ENCODE peak calls at places on chromosome 3, in six cellular contexts. Y, C, G, D, O and J are unnamed samples.

GRCh38 chr3:89467886-89468479 is 360.6 kb downstream of the EPHA3 start:
- DNase-seq in Y (no peak), C (peak), G (no peak), D (no peak), O (no peak), J (no peak)

GRCh38 chr3:194577985-194578905 is 55.0 kb downstream of the TMEM44 start:
- DNase-seq in Y (peak), C (no peak), G (no peak), D (no peak), O (no peak), J (peak)

GRCh38 chr3:86254480-86254879 is 736.5 kb downstream of the VGLL3 start:
- DNase-seq in Y (no peak), C (no peak), G (no peak), D (no peak), O (no peak), J (no peak)

GRCh38 chr3:120780977-120781376 is 38.4 kb downstream of the GTF2E1 start:
- DNase-seq in Y (peak), C (no peak), G (no peak), D (no peak), O (no peak), J (no peak)

GRCh38 chr3:33395900-33396299 is 44.3 kb downstream of the UBP1 start:
- DNase-seq in Y (no peak), C (no peak), G (no peak), D (no peak), O (no peak), J (no peak)

GRCh38 chr3:184712248-184712559 is 340 bp upstream of the MAGEF1 start:
- DNase-seq in Y (no peak), C (no peak), G (no peak), D (no peak), O (no peak), J (no peak)

GRCh38 chr3:126356373-126357298 is 572 bp downstream of the KLF15 start:
- DNase-seq in Y (peak), C (peak), G (no peak), D (no peak), O (no peak), J (no peak)

GRCh38 chr3:180253283-180253682 is 216.5 kb upstream of the PEX5L start:
- DNase-seq in Y (no peak), C (no peak), G (no peak), D (no peak), O (no peak), J (no peak)

GRCh38 chr3:17207019-17207418 is 322.3 kb downstream of the PLCL2 start:
- DNase-seq in Y (no peak), C (no peak), G (no peak), D (no peak), O (no peak), J (no peak)

GRCh38 chr3:35784162-35784561 is 144.8 kb downstream of the ARPP21 start:
- DNase-seq in Y (no peak), C (no peak), G (no peak), D (no peak), O (no peak), J (no peak)

GRCh38 chr3:62529230-62529629 is 155.9 kb upstream of the FEZF2 start:
- DNase-seq in Y (peak), C (peak), G (peak), D (peak), O (peak), J (no peak)

GRCh38 chr3:42732196-42732828 is 29.7 kb upstream of the HHATL start:
- DNase-seq in Y (no peak), C (no peak), G (peak), D (no peak), O (no peak), J (no peak)

GRCh38 chr3:136055491-136055890 is 90.0 kb downstream of the PPP2R3A start:
- DNase-seq in Y (no peak), C (no peak), G (no peak), D (no peak), O (no peak), J (no peak)

GRCh38 chr3:100440895-100441294 is 39.6 kb downstream of the LNP1 start:
- DNase-seq in Y (no peak), C (no peak), G (no peak), D (no peak), O (no peak), J (no peak)

GRCh38 chr3:55203006-55203405 is 275.1 kb upstream of the LRTM1 start:
- DNase-seq in Y (no peak), C (no peak), G (no peak), D (no peak), O (no peak), J (no peak)

GRCh38 chr3:126546549-126547239 is 12.0 kb downstream of the C3orf22 start:
- DNase-seq in Y (peak), C (no peak), G (peak), D (peak), O (no peak), J (no peak)

GRCh38 chr3:102053375-102053989 is 204.2 kb downstream of the NFKBIZ start:
- DNase-seq in Y (no peak), C (no peak), G (no peak), D (no peak), O (no peak), J (no peak)

GRCh38 chr3:32440481-32441350 is 49.1 kb downstream of the CMTM7 start:
- DNase-seq in Y (no peak), C (no peak), G (peak), D (no peak), O (no peak), J (no peak)

GRCh38 chr3:46926871-46927717 is 49.5 kb downstream of the CCDC12 start:
- DNase-seq in Y (peak), C (no peak), G (no peak), D (peak), O (peak), J (no peak)

GRCh38 chr3:165642761-165643432 is 194.3 kb downstream of the BCHE start:
- DNase-seq in Y (peak), C (no peak), G (no peak), D (no peak), O (no peak), J (peak)

GRCh38 chr3:112557980-112558379 is 3.8 kb downstream of the ATG3 start:
- DNase-seq in Y (no peak), C (no peak), G (no peak), D (no peak), O (no peak), J (no peak)

GRCh38 chr3:5227812-5228211 is 40.3 kb downstream of the EDEM1 start:
- DNase-seq in Y (no peak), C (no peak), G (no peak), D (no peak), O (no peak), J (no peak)

GRCh38 chr3:88433572-88433971 is 283.8 kb downstream of the C3orf38 start:
- DNase-seq in Y (no peak), C (no peak), G (no peak), D (no peak), O (no peak), J (no peak)

GRCh38 chr3:186489507-186489906 is 54.7 kb downstream of the CRYGS start:
- DNase-seq in Y (no peak), C (no peak), G (no peak), D (no peak), O (no peak), J (no peak)

GRCh38 chr3:136928240-136928639 is 29.5 kb upstream of the IL20RB start:
- DNase-seq in Y (no peak), C (no peak), G (no peak), D (no peak), O (no peak), J (no peak)

GRCh38 chr3:169110633-169111032 is 552.9 kb downstream of the MECOM start:
- DNase-seq in Y (no peak), C (no peak), G (no peak), D (no peak), O (no peak), J (no peak)

GRCh38 chr3:82224661-82225060 is 463.2 kb upstream of the GBE1 start:
- DNase-seq in Y (no peak), C (no peak), G (no peak), D (no peak), O (no peak), J (peak)

GRCh38 chr3:102129774-102130608 is 280.7 kb downstream of the NFKBIZ start:
- DNase-seq in Y (no peak), C (no peak), G (no peak), D (no peak), O (no peak), J (no peak)

DNA sequence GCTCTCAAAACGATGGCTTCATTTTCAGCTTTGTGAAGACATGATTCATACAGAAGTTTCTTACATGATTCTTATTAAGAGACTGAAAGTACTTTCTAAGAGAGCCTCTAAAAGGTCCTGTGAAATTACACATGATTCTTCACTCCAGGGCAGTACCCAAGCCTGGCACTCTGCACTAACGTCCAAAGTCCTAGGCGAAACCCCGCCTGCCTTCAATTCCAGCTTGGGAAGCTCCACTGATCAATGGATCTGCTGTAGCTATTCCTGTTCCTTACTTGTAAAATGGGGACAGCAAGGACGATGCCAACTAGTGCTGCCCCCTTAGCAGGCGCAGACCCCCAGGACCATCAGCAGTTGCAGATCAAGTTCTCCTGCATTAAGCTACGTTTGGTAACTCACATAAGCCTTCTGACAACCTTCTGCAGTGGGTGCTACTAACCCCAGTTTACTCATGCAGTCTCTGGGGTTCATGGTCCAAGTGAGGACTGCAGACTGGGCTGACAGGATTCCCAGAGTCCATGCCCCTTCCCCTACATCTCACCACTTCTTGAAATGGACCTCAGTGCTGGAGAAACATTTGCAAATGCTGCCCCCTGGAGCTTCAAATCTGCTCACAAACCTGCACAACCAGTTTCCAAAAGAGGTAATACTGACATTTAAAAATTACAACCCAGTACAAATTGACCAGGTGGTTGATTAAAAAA is 10.6 kb downstream of the CHCHD4 start:
- DNase-seq in Y (no peak), C (peak), G (peak), D (no peak), O (no peak), J (no peak)
- H3K27ac ChIP-seq in Y (no peak), C (no peak), G (no peak), D (no peak), O (no peak), J (no peak)

GRCh38 chr3:48739955-48740823 is 23.2 kb upstream of the IP6K2 start:
- DNase-seq in Y (peak), C (peak), G (peak), D (peak), O (peak), J (peak)

GRCh38 chr3:48739617-48739954 is 22.6 kb upstream of the IP6K2 start:
- DNase-seq in Y (no peak), C (no peak), G (no peak), D (no peak), O (no peak), J (no peak)

GRCh38 chr3:48738144-48738536 is 21.1 kb upstream of the IP6K2 start:
- DNase-seq in Y (no peak), C (no peak), G (no peak), D (no peak), O (no peak), J (no peak)

GRCh38 chr3:48743773-48744172 is 26.8 kb upstream of the IP6K2 start:
- DNase-seq in Y (no peak), C (no peak), G (no peak), D (no peak), O (no peak), J (no peak)

DNA sequence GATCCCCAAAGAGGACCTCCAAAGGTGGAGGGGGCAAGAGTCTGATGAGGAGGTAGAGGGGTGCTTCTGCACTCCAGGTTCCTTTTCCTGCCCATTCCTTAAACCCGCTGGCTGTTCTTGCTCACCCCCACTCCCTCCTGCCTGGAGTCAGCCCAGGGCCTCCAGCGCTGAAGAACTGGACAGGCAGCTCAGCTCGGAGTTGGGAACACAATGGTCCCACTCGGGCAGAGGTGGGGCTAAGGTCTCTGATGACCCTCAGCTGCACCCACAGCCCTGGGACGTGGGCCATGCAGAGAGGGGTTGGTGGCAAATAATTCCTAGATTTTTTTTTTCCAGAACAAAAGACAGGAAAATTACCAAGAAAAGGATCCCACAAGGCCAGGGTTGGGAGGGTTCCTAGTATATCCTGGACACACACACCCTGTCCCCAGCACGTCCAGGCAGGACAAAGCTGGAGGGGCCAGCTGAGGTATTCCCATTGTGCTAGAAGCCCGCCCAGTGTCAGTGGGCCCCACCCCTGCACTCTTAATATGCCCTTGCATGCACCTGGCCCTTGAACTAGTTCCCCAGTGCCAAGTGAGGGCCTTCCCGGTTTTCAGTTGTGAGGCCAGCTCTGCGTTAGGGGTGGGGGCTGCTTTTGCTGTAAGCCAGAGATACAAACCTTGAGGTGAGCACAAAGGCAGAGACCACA is 22.1 kb upstream of the IP6K2 start:
- DNase-seq in Y (peak), C (no peak), G (no peak), D (no peak), O (no peak), J (no peak)
- TF ChIP-seq POLR2AphosphoS5 in Y (no peak), C (no peak), G (no peak), D (no peak), O (no peak), J (no peak)

GRCh38 chr3:196774845-196775422 is 35.3 kb downstream of the PAK2 start:
- DNase-seq in Y (no peak), C (no peak), G (no peak), D (no peak), O (no peak), J (no peak)

GRCh38 chr3:196775938-196776337 is 36.3 kb downstream of the PAK2 start:
- DNase-seq in Y (no peak), C (no peak), G (no peak), D (no peak), O (peak), J (no peak)

GRCh38 chr3:196772897-196773296 is 33.2 kb downstream of the PAK2 start:
- DNase-seq in Y (no peak), C (no peak), G (no peak), D (no peak), O (no peak), J (no peak)

GRCh38 chr3:196772102-196772501 is 32.4 kb downstream of the PAK2 start:
- DNase-seq in Y (no peak), C (no peak), G (no peak), D (no peak), O (no peak), J (no peak)

GRCh38 chr3:196774191-196774820 is 34.6 kb downstream of the PAK2 start:
- DNase-seq in Y (no peak), C (no peak), G (no peak), D (no peak), O (no peak), J (no peak)
- H3K27ac ChIP-seq in Y (no peak), C (peak), G (no peak), D (no peak), O (no peak), J (no peak)

GRCh38 chr3:188432826-188433525 is 279.0 kb downstream of the LPP start:
- DNase-seq in Y (no peak), C (no peak), G (no peak), D (no peak), O (peak), J (no peak)
- TF ChIP-seq POLR2AphosphoS5 in Y (no peak), C (no peak), G (no peak), D (no peak), O (no peak), J (no peak)

DNA sequence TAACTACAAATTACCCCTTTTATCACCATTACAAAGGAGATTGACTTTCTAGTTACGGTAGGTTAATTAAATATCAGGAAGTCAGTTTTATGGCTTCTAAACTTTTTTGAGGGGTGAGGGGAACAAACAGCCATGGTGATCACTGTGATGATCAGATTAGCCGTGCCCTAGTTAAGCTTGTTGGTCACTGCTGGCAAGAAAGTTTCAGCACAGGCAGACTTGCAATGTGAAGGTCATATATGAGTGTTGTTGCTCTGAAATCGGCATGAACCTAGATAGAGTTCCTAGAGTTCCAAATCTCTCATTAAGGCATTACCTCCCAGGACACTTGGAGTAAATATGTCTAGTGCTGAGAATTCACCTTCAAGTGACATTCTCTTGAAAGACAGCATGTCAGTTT is 156.6 kb downstream of the GHSR start:
- DNase-seq in Y (no peak), C (no peak), G (no peak), D (no peak), O (no peak), J (no peak)
- H3K27ac ChIP-seq in Y (no peak), C (peak), G (peak), D (no peak), O (no peak), J (no peak)

DNA sequence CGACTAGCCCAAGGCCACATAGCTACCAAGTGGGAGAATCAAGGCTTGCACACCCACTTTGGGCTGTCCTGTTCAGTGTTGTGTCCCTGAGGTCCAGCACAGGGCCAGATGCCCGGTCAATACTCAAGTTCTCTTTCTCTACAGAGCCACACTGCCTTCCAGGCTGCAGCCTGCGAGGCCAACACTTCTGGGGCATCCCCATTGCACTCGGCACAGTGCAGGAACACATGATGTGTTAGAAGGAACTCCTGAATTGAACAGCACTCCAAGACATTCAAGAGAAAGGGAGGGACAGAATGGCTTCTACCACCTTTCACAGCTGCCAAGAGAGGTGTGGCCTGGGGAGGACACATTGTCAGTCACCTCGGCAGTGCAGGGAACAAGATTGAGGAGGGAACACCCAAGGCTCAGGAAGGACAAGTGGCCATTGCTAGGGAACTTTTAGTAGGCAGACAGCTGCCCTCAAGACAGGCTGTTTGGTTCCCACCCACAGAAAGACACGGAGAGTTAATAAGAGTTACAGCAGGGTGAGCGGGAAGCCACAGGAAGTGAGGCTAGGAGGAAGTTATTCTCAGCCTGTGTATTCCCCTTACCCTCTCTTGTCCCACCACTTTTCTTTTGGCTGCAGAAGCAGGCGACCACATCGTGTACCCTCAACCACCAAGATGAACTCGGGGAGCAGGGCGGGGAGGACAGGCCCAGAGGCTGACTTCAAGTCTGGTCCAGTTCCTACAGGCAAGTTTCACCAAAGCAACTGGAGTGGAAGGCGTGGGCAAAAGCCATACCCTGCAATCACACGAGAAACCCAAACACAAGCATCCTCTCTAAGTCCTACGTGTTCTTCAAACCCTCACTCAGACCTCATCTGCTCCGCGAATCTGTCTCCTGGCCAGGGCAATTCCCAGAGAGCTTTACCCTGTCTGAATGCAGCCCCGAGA is 69.4 kb downstream of the SRGAP3 start:
- DNase-seq in Y (no peak), C (no peak), G (no peak), D (no peak), O (peak), J (no peak)
- TF ChIP-seq POLR2AphosphoS5 in Y (no peak), C (no peak), G (no peak), D (no peak), O (no peak), J (no peak)